ENCODE peak calls at places on chromosomes 5 and 9, in ten cellular contexts. One of them, this sample, is unnamed.

GRCh38 chr5:124604419-124604818 is 142.0 kb downstream of the ZNF608 start:
- DNase-seq in GM23248: no peak
- DNase-seq in esophagus squamous epithelium: no peak
- DNase-seq in PC-9: no peak
- DNase-seq in esophagus muscularis mucosa: no peak
- DNase-seq in Peyer's patch: no peak
- DNase-seq in lung: no peak
- DNase-seq in NT2/D1: no peak
- DNase-seq in ovary: no peak
- DNase-seq in colonic mucosa: no peak
- DNase-seq in this sample: peak; percentile 55

GRCh38 chr9:89455356-89455824 is 42.5 kb downstream of the SEMA4D start:
- DNase-seq in GM23248: no peak
- DNase-seq in esophagus squamous epithelium: no peak
- DNase-seq in PC-9: no peak
- DNase-seq in esophagus muscularis mucosa: no peak
- DNase-seq in Peyer's patch: peak; percentile 78
- DNase-seq in lung: no peak
- DNase-seq in NT2/D1: no peak
- DNase-seq in ovary: no peak
- DNase-seq in colonic mucosa: no peak
- DNase-seq in this sample: no peak

GRCh38 chr9:112844771-112845542 is 45.7 kb downstream of the SLC46A2 start:
- DNase-seq in GM23248: peak; percentile 78
- DNase-seq in esophagus squamous epithelium: no peak
- DNase-seq in PC-9: peak; percentile 81
- DNase-seq in esophagus muscularis mucosa: no peak
- DNase-seq in Peyer's patch: peak; percentile 93
- DNase-seq in lung: peak; percentile 83
- DNase-seq in NT2/D1: peak; percentile 66
- DNase-seq in ovary: peak; percentile 69
- DNase-seq in colonic mucosa: peak; percentile 89
- DNase-seq in this sample: peak; percentile 71

GRCh38 chr5:139667001-139667729 is 19.0 kb downstream of the CXXC5 start:
- DNase-seq in GM23248: peak; percentile 58
- DNase-seq in esophagus squamous epithelium: no peak
- DNase-seq in PC-9: no peak
- DNase-seq in esophagus muscularis mucosa: no peak
- DNase-seq in Peyer's patch: no peak
- DNase-seq in lung: no peak
- DNase-seq in NT2/D1: no peak
- DNase-seq in ovary: no peak
- DNase-seq in colonic mucosa: no peak
- DNase-seq in this sample: no peak

GRCh38 chr9:72596451-72597180 is 75.2 kb downstream of the TMC1 start:
- DNase-seq in GM23248: no peak
- DNase-seq in esophagus squamous epithelium: no peak
- DNase-seq in PC-9: no peak
- DNase-seq in esophagus muscularis mucosa: no peak
- DNase-seq in Peyer's patch: no peak
- DNase-seq in lung: no peak
- DNase-seq in NT2/D1: no peak
- DNase-seq in ovary: no peak
- DNase-seq in colonic mucosa: no peak
- DNase-seq in this sample: no peak

GRCh38 chr9:68931821-68932220 is 82.1 kb downstream of the PRKACG start:
- DNase-seq in GM23248: no peak
- DNase-seq in esophagus squamous epithelium: no peak
- DNase-seq in PC-9: no peak
- DNase-seq in esophagus muscularis mucosa: no peak
- DNase-seq in Peyer's patch: no peak
- DNase-seq in lung: no peak
- DNase-seq in NT2/D1: no peak
- DNase-seq in ovary: no peak
- DNase-seq in colonic mucosa: no peak
- DNase-seq in this sample: no peak

GRCh38 chr9:96160866-96161265 is 141.1 kb downstream of the HSD17B3 start:
- DNase-seq in GM23248: no peak
- DNase-seq in esophagus squamous epithelium: no peak
- DNase-seq in PC-9: no peak
- DNase-seq in esophagus muscularis mucosa: no peak
- DNase-seq in Peyer's patch: peak; percentile 27
- DNase-seq in lung: no peak
- DNase-seq in NT2/D1: no peak
- DNase-seq in ovary: no peak
- DNase-seq in colonic mucosa: no peak
- DNase-seq in this sample: no peak

GRCh38 chr9:72579190-72579589 is 57.8 kb downstream of the TMC1 start:
- DNase-seq in GM23248: peak; percentile 70
- DNase-seq in esophagus squamous epithelium: no peak
- DNase-seq in PC-9: peak; percentile 86
- DNase-seq in esophagus muscularis mucosa: no peak
- DNase-seq in Peyer's patch: peak; percentile 86
- DNase-seq in lung: no peak
- DNase-seq in NT2/D1: no peak
- DNase-seq in ovary: peak; percentile 40
- DNase-seq in colonic mucosa: peak; percentile 82
- DNase-seq in this sample: peak; percentile 59

GRCh38 chr5:102099766-102100331 is 196.2 kb downstream of the SLCO4C1 start:
- DNase-seq in GM23248: no peak
- DNase-seq in esophagus squamous epithelium: no peak
- DNase-seq in PC-9: no peak
- DNase-seq in esophagus muscularis mucosa: no peak
- DNase-seq in Peyer's patch: no peak
- DNase-seq in lung: no peak
- DNase-seq in NT2/D1: no peak
- DNase-seq in ovary: no peak
- DNase-seq in colonic mucosa: no peak
- DNase-seq in this sample: no peak

GRCh38 chr9:118761016-118761790 is 608.0 kb downstream of the BRINP1 start:
- DNase-seq in GM23248: no peak
- DNase-seq in esophagus squamous epithelium: no peak
- DNase-seq in PC-9: no peak
- DNase-seq in esophagus muscularis mucosa: no peak
- DNase-seq in Peyer's patch: no peak
- DNase-seq in lung: no peak
- DNase-seq in NT2/D1: no peak
- DNase-seq in ovary: no peak
- DNase-seq in colonic mucosa: no peak
- DNase-seq in this sample: no peak

GRCh38 chr5:154683101-154683757 is 71.9 kb upstream of the LARP1 start:
- DNase-seq in GM23248: no peak
- DNase-seq in esophagus squamous epithelium: no peak
- DNase-seq in PC-9: no peak
- DNase-seq in esophagus muscularis mucosa: no peak
- DNase-seq in Peyer's patch: no peak
- DNase-seq in lung: no peak
- DNase-seq in NT2/D1: no peak
- DNase-seq in ovary: no peak
- DNase-seq in colonic mucosa: no peak
- DNase-seq in this sample: no peak

GRCh38 chr5:154690488-154690887 is 64.7 kb upstream of the LARP1 start:
- DNase-seq in GM23248: no peak
- DNase-seq in esophagus squamous epithelium: no peak
- DNase-seq in PC-9: no peak
- DNase-seq in esophagus muscularis mucosa: no peak
- DNase-seq in Peyer's patch: no peak
- DNase-seq in lung: no peak
- DNase-seq in NT2/D1: no peak
- DNase-seq in ovary: no peak
- DNase-seq in colonic mucosa: no peak
- DNase-seq in this sample: no peak

DNA sequence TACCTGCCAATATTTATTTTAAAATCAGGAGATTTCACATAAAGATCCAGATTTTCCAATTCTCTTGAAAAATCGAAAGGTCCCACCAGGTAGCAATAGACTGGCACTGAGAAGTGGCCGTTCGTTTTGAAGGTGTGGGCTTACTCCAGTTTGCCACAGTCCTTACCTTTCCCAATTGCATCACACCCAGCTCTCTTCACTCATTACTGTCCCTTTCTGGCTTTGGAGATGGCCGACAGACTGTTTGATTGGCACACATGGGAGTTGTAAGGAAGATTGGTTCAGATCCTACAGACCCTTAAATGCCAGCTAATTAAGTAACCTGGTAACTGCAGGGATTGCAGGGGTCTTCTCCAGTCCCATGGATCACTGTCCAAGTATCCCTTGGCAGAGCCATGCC is 68.7 kb upstream of the LARP1 start:
- DNase-seq in GM23248: peak; percentile 10
- DNase-seq in esophagus squamous epithelium: no peak
- DNase-seq in PC-9: no peak
- DNase-seq in esophagus muscularis mucosa: no peak
- DNase-seq in Peyer's patch: no peak
- DNase-seq in lung: no peak
- DNase-seq in NT2/D1: no peak
- DNase-seq in ovary: no peak
- DNase-seq in colonic mucosa: no peak
- DNase-seq in this sample: no peak
- H3K4me1 ChIP-seq in GM23248: no peaks in the 10 kb centered on the region
- H3K4me1 ChIP-seq in esophagus squamous epithelium: peaks cover 20% of the 10 kb centered on the region
- H3K4me1 ChIP-seq in PC-9: peaks cover 12% of the 10 kb centered on the region
- H3K4me1 ChIP-seq in esophagus muscularis mucosa: peaks cover 42% of the 10 kb centered on the region
- H3K4me1 ChIP-seq in Peyer's patch: no peaks in the 10 kb centered on the region
- H3K4me1 ChIP-seq in lung: peaks cover 5% of the 10 kb centered on the region
- H3K4me1 ChIP-seq in NT2/D1: no peaks in the 10 kb centered on the region
- H3K4me1 ChIP-seq in ovary: peaks cover 3% of the 10 kb centered on the region
- H3K4me1 ChIP-seq in colonic mucosa: no peaks in the 10 kb centered on the region
- H3K4me1 ChIP-seq in this sample: peaks cover 8% of the 10 kb centered on the region

GRCh38 chr9:128910906-128911305 is 9.9 kb upstream of the PHYHD1 start:
- DNase-seq in GM23248: no peak
- DNase-seq in esophagus squamous epithelium: no peak
- DNase-seq in PC-9: peak; percentile 31
- DNase-seq in esophagus muscularis mucosa: no peak
- DNase-seq in Peyer's patch: no peak
- DNase-seq in lung: no peak
- DNase-seq in NT2/D1: no peak
- DNase-seq in ovary: no peak
- DNase-seq in colonic mucosa: no peak
- DNase-seq in this sample: no peak
- H3K4me1 ChIP-seq in GM23248: peaks cover 33% of the 10 kb centered on the region
- H3K4me1 ChIP-seq in esophagus squamous epithelium: peaks cover 63% of the 10 kb centered on the region
- H3K4me1 ChIP-seq in PC-9: peaks cover 44% of the 10 kb centered on the region
- H3K4me1 ChIP-seq in esophagus muscularis mucosa: peaks cover 69% of the 10 kb centered on the region
- H3K4me1 ChIP-seq in Peyer's patch: no peaks in the 10 kb centered on the region
- H3K4me1 ChIP-seq in lung: peaks cover 59% of the 10 kb centered on the region
- H3K4me1 ChIP-seq in NT2/D1: peaks cover 35% of the 10 kb centered on the region
- H3K4me1 ChIP-seq in ovary: peaks cover 31% of the 10 kb centered on the region
- H3K4me1 ChIP-seq in colonic mucosa: no peaks in the 10 kb centered on the region
- H3K4me1 ChIP-seq in this sample: peaks cover 51% of the 10 kb centered on the region

GRCh38 chr5:128667751-128668150 is 129.7 kb upstream of the FBN2 start:
- DNase-seq in GM23248: no peak
- DNase-seq in esophagus squamous epithelium: no peak
- DNase-seq in PC-9: no peak
- DNase-seq in esophagus muscularis mucosa: no peak
- DNase-seq in Peyer's patch: no peak
- DNase-seq in lung: no peak
- DNase-seq in NT2/D1: no peak
- DNase-seq in ovary: no peak
- DNase-seq in colonic mucosa: no peak
- DNase-seq in this sample: no peak

GRCh38 chr5:128665747-128666355 is 127.8 kb upstream of the FBN2 start:
- DNase-seq in GM23248: peak; percentile 22
- DNase-seq in esophagus squamous epithelium: no peak
- DNase-seq in PC-9: no peak
- DNase-seq in esophagus muscularis mucosa: no peak
- DNase-seq in Peyer's patch: no peak
- DNase-seq in lung: no peak
- DNase-seq in NT2/D1: no peak
- DNase-seq in ovary: no peak
- DNase-seq in colonic mucosa: no peak
- DNase-seq in this sample: no peak

GRCh38 chr5:128669803-128670202 is 131.8 kb upstream of the FBN2 start:
- DNase-seq in GM23248: no peak
- DNase-seq in esophagus squamous epithelium: no peak
- DNase-seq in PC-9: peak; percentile 5
- DNase-seq in esophagus muscularis mucosa: no peak
- DNase-seq in Peyer's patch: no peak
- DNase-seq in lung: no peak
- DNase-seq in NT2/D1: no peak
- DNase-seq in ovary: no peak
- DNase-seq in colonic mucosa: no peak
- DNase-seq in this sample: no peak

GRCh38 chr5:128668921-128669320 is 130.9 kb upstream of the FBN2 start:
- DNase-seq in GM23248: no peak
- DNase-seq in esophagus squamous epithelium: no peak
- DNase-seq in PC-9: no peak
- DNase-seq in esophagus muscularis mucosa: no peak
- DNase-seq in Peyer's patch: no peak
- DNase-seq in lung: no peak
- DNase-seq in NT2/D1: no peak
- DNase-seq in ovary: no peak
- DNase-seq in colonic mucosa: no peak
- DNase-seq in this sample: no peak

DNA sequence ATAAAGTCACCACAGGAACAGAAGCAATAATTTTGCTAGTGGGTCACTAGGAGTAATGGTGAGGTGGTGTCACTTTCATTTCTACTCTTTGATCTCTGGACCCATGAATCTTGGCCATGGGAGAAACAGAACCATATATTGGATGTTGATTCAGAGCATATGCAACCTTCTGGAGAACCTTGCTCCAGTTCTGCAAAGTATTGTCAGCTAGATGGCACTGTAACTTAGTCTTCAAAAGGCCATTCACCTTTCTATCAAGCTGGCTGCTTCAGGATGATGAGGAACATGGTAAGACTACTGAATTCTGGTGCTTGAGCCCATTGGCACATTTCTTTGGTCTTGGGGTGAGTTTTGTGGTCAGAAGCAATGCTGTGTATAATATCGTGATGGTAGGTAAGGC is 129.1 kb upstream of the FBN2 start:
- DNase-seq in GM23248: no peak
- DNase-seq in esophagus squamous epithelium: no peak
- DNase-seq in PC-9: no peak
- DNase-seq in esophagus muscularis mucosa: no peak
- DNase-seq in Peyer's patch: no peak
- DNase-seq in lung: no peak
- DNase-seq in NT2/D1: no peak
- DNase-seq in ovary: no peak
- DNase-seq in colonic mucosa: no peak
- DNase-seq in this sample: peak; percentile 29
- H3K4me1 ChIP-seq in GM23248: no peaks in the 10 kb centered on the region
- H3K4me1 ChIP-seq in esophagus squamous epithelium: no peaks in the 10 kb centered on the region
- H3K4me1 ChIP-seq in PC-9: no peaks in the 10 kb centered on the region
- H3K4me1 ChIP-seq in esophagus muscularis mucosa: peaks cover 3% of the 10 kb centered on the region
- H3K4me1 ChIP-seq in Peyer's patch: no peaks in the 10 kb centered on the region
- H3K4me1 ChIP-seq in lung: no peaks in the 10 kb centered on the region
- H3K4me1 ChIP-seq in NT2/D1: no peaks in the 10 kb centered on the region
- H3K4me1 ChIP-seq in ovary: no peaks in the 10 kb centered on the region
- H3K4me1 ChIP-seq in colonic mucosa: no peaks in the 10 kb centered on the region
- H3K4me1 ChIP-seq in this sample: no peaks in the 10 kb centered on the region

DNA sequence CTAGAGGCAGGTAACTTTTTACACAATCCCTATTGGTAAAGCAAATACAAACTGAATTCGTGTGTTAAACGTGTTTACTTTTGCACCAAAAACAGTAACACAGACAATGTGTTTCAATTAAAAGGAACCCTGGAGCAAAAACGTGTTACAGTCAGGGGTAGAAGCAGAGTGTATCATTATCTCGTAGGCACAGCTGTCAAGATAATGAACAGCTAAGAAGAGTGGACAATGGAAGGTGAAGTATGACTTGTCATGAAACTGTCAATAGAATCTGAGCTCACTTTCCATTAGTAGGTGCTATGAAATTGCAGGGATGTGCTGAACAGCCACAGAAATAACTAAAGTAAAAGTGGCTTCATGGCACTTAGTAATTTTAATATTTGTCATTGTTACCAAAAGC is 1229.8 kb upstream of the WWC1 start:
- DNase-seq in GM23248: no peak
- DNase-seq in esophagus squamous epithelium: no peak
- DNase-seq in PC-9: no peak
- DNase-seq in esophagus muscularis mucosa: no peak
- DNase-seq in Peyer's patch: no peak
- DNase-seq in lung: no peak
- DNase-seq in NT2/D1: no peak
- DNase-seq in ovary: no peak
- DNase-seq in colonic mucosa: no peak
- DNase-seq in this sample: no peak
- H3K4me1 ChIP-seq in GM23248: no peaks in the 10 kb centered on the region
- H3K4me1 ChIP-seq in esophagus squamous epithelium: no peaks in the 10 kb centered on the region
- H3K4me1 ChIP-seq in PC-9: no peaks in the 10 kb centered on the region
- H3K4me1 ChIP-seq in esophagus muscularis mucosa: peaks cover 20% of the 10 kb centered on the region
- H3K4me1 ChIP-seq in Peyer's patch: no peaks in the 10 kb centered on the region
- H3K4me1 ChIP-seq in lung: no peaks in the 10 kb centered on the region
- H3K4me1 ChIP-seq in NT2/D1: peaks cover 2% of the 10 kb centered on the region
- H3K4me1 ChIP-seq in ovary: no peaks in the 10 kb centered on the region
- H3K4me1 ChIP-seq in colonic mucosa: no peaks in the 10 kb centered on the region
- H3K4me1 ChIP-seq in this sample: no peaks in the 10 kb centered on the region

This sample was measured in endothelial cell of umbilical vein.